ENCODE peak calls at places on chromosomes 11 and 22, in seven cellular contexts. L is HS-5, G is breast epithelium, S is keratinocyte, R is ovary, M is KG1, O is brain microvascular endothelial cell. H is an unnamed sample.

GRCh38 chr22:48705159-48705916 is 1122.3 kb downstream of the BRD1 start:
- DNase-seq in L (no peak), G (no peak), S (no peak), R (no peak), M (no peak), O (no peak), H (no peak)

GRCh38 chr11:1761857-1762536 is 1.7 kb downstream of the CTSD start:
- DNase-seq in L (no peak), G (no peak), S (no peak), R (no peak), M (no peak), O (no peak), H (no peak)

GRCh38 chr22:37940698-37941376 is 12.6 kb downstream of the C22orf23 start:
- DNase-seq in L (no peak), G (no peak), S (no peak), R (no peak), M (no peak), O (no peak), H (peak; percentile 73)

GRCh38 chr11:69696749-69697488 is 6.9 kb downstream of the FGF19 start:
- DNase-seq in L (no peak), G (no peak), S (no peak), R (no peak), M (no peak), O (no peak), H (no peak)

GRCh38 chr22:28181332-28181731 is 262.3 kb upstream of the PITPNB start:
- DNase-seq in L (no peak), G (no peak), S (no peak), R (no peak), M (no peak), O (no peak), H (no peak)

GRCh38 chr11:134026655-134027343 is 42.1 kb upstream of the JAM3 start:
- DNase-seq in L (no peak), G (no peak), S (peak; percentile 35), R (no peak), M (no peak), O (no peak), H (no peak)

GRCh38 chr11:64767344-64768299 is 7.8 kb upstream of the PYGM start:
- DNase-seq in L (no peak), G (peak; percentile 63), S (no peak), R (peak; percentile 27), M (no peak), O (peak; percentile 63), H (peak; percentile 87)

GRCh38 chr11:113989381-113989780 is 14.5 kb downstream of the HTR3A start:
- DNase-seq in L (no peak), G (no peak), S (no peak), R (no peak), M (no peak), O (no peak), H (no peak)

GRCh38 chr11:85718991-85719807 is 33.2 kb upstream of the CCDC89 start:
- DNase-seq in L (peak; percentile 99), G (no peak), S (peak; percentile 68), R (peak; percentile 20), M (no peak), O (peak; percentile 93), H (no peak)

GRCh38 chr22:50340157-50340879 is 2.8 kb upstream of the PPP6R2 start:
- DNase-seq in L (no peak), G (no peak), S (no peak), R (no peak), M (no peak), O (no peak), H (no peak)

GRCh38 chr22:20249797-20250354 is 18.2 kb downstream of the RTN4R start:
- DNase-seq in L (no peak), G (peak; percentile 33), S (no peak), R (peak; percentile 73), M (no peak), O (no peak), H (no peak)

GRCh38 chr11:115363426-115363825 is 140.8 kb downstream of the CADM1 start:
- DNase-seq in L (no peak), G (no peak), S (no peak), R (no peak), M (no peak), O (no peak), H (no peak)

H was measured in HL-60.